ENCODE peak calls at places on chromosomes 5 and 9, in eight cellular contexts. B is mucosa of descending colon, R is ovary, I is right lobe of liver, F is AG04450, G is GM23248, M is left ventricle myocardium inferior, P is small intestine. H is an unnamed sample.
A peak's percentile ranks its signal among the peaks of the same experiment; 100 is the strongest.

GRCh38 chr9:126671381-126671831 is 57.7 kb downstream of the LMX1B start:
- DNase-seq in B (no peak), R (peak; percentile 34), I (peak; percentile 47), F (no peak), G (no peak), M (peak; percentile 50), P (no peak), H (no peak)

GRCh38 chr5:137114529-137114928 is 384.6 kb downstream of the SPOCK1 start:
- DNase-seq in B (no peak), R (no peak), I (no peak), F (no peak), G (peak; percentile 68), M (no peak), P (no peak), H (no peak)

GRCh38 chr5:37786855-37787254 is 53.0 kb downstream of the GDNF start:
- DNase-seq in B (no peak), R (no peak), I (no peak), F (no peak), G (peak; percentile 93), M (no peak), P (no peak), H (no peak)

GRCh38 chr5:150584561-150585335 is 55.7 kb upstream of the SYNPO start:
- DNase-seq in B (peak; percentile 71), R (no peak), I (no peak), F (no peak), G (no peak), M (no peak), P (no peak), H (peak; percentile 29)

GRCh38 chr9:133518193-133518592 is 6.6 kb downstream of the MYMK start:
- DNase-seq in B (no peak), R (no peak), I (no peak), F (no peak), G (no peak), M (no peak), P (no peak), H (no peak)

GRCh38 chr5:50749873-50750272 is 83.4 kb downstream of the PARP8 start:
- DNase-seq in B (no peak), R (no peak), I (no peak), F (no peak), G (no peak), M (no peak), P (no peak), H (no peak)

GRCh38 chr5:80083115-80083890 is 48.2 kb downstream of the THBS4 start:
- DNase-seq in B (peak; percentile 11), R (peak; percentile 53), I (no peak), F (peak; percentile 29), G (peak; percentile 94), M (no peak), P (peak; percentile 48), H (no peak)

GRCh38 chr5:138967806-138968448 is 92.8 kb upstream of the LRRTM2 start:
- DNase-seq in B (peak; percentile 94), R (no peak), I (no peak), F (no peak), G (peak; percentile 57), M (no peak), P (peak; percentile 95), H (no peak)

GRCh38 chr5:110751902-110752762 is 13.3 kb downstream of the SLC25A46 start:
- DNase-seq in B (no peak), R (no peak), I (no peak), F (peak; percentile 44), G (no peak), M (no peak), P (peak; percentile 20), H (no peak)

GRCh38 chr5:149940941-149941644 is 3.5 kb downstream of the PDE6A start:
- DNase-seq in B (no peak), R (no peak), I (no peak), F (no peak), G (no peak), M (no peak), P (no peak), H (no peak)

GRCh38 chr9:83537331-83538171 is 650 bp downstream of the FRMD3 start:
- DNase-seq in B (peak; percentile 9), R (no peak), I (no peak), F (no peak), G (peak; percentile 27), M (peak; percentile 26), P (no peak), H (no peak)

GRCh38 chr9:97741947-97742346 is 44.8 kb upstream of the XPA start:
- DNase-seq in B (no peak), R (no peak), I (no peak), F (no peak), G (no peak), M (no peak), P (no peak), H (no peak)
- H3K4me3 ChIP-seq in B (no peak overlapping the region), R (no peak overlapping the region), I (no peak overlapping the region), F (no peak overlapping the region), G (peak overlapping the region; percentile 47), M (peak overlapping the region; percentile 65), P (no peak overlapping the region), H (no peak overlapping the region)

DNA sequence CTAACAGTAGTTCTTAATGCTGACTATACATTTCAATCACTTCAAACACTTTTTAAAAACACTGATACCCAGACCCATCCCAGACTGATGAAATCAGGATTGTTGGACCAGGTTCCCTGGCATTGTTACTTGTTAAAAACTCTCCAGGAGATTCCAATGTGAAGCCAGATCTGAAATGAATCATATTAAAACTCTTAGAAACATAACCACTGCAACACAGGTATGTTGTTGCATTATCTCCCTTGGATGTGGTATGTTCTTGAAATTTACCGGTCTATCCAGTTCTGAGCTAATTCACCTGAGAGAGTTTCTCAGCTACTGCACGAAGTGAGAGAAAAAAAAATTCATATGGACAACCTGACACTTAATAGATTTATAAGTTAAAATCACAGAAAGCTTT is 21.8 kb downstream of the MEF2C start:
- DNase-seq in B (no peak), R (no peak), I (no peak), F (no peak), G (no peak), M (no peak), P (no peak), H (no peak)
- H3K9me3 ChIP-seq in B (peaks cover 5% of the 10 kb centered on the region), R (no peaks in the 10 kb centered on the region), I (no peaks in the 10 kb centered on the region), F (peaks cover 4% of the 10 kb centered on the region), G (no peaks in the 10 kb centered on the region), M (peaks cover 3% of the 10 kb centered on the region), P (no peaks in the 10 kb centered on the region), H (peaks cover 1% of the 10 kb centered on the region)

GRCh38 chr5:113292535-113292934 is 142.3 kb downstream of the TSSK1B start:
- DNase-seq in B (no peak), R (no peak), I (no peak), F (no peak), G (peak; percentile 23), M (no peak), P (no peak), H (no peak)
- H3K4me3 ChIP-seq in B (no peak overlapping the region), R (peak overlapping the region; percentile 81), I (peak overlapping the region; percentile 58), F (peak overlapping the region; percentile 89), G (peak overlapping the region; percentile 82), M (peak overlapping the region; percentile 89), P (no peak overlapping the region), H (no peak overlapping the region)

DNA sequence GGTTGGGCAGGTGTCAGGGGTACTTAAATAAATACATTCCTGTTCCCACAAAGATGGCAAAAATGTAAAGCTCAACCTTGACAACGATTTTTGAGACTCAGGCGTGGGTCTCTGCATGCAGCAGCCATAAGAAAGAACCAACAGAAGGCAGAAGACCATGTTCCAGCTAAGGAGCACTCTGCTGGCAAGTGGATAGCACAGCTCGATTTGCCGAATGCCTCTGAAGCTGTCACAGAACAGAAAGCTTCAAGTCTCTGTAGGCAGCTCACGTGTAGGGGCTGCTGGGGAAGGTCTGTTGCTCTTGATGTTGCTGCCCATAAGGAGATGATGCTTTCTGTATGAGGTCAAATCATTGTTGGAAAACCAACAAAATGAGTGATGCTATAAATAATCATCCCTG is 119.6 kb upstream of the GRIN3A start:
- DNase-seq in B (no peak), R (no peak), I (no peak), F (no peak), G (no peak), M (no peak), P (no peak), H (no peak)
- H3K9me3 ChIP-seq in B (no peaks in the 10 kb centered on the region), R (no peaks in the 10 kb centered on the region), I (no peaks in the 10 kb centered on the region), F (peaks cover 3% of the 10 kb centered on the region), G (no peaks in the 10 kb centered on the region), M (no peaks in the 10 kb centered on the region), P (no peaks in the 10 kb centered on the region), H (no peaks in the 10 kb centered on the region)

DNA sequence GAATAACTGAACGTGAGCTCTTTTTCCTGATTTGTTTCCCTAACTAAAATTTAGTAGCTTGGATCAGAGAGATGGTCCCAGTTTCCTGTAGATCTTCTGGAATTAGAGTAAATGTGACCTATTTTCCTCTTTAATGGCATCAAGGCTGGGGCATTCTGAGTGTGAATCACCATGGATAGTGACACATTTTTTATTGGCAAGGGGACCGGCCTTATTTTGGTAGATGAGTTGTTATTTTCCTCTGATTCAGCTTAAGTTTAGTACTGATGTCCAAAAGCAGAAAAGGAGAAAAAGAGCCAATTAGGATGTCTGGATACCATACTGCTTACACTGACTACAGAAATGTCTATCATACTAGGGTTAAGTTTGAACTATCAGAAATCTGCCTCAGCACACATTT is 68.1 kb downstream of the RNF38 start:
- DNase-seq in B (no peak), R (no peak), I (no peak), F (no peak), G (peak; percentile 79), M (no peak), P (no peak), H (no peak)
- H3K4me3 ChIP-seq in B (no peak overlapping the region), R (no peak overlapping the region), I (no peak overlapping the region), F (no peak overlapping the region), G (no peak overlapping the region), M (no peak overlapping the region), P (no peak overlapping the region), H (no peak overlapping the region)

DNA sequence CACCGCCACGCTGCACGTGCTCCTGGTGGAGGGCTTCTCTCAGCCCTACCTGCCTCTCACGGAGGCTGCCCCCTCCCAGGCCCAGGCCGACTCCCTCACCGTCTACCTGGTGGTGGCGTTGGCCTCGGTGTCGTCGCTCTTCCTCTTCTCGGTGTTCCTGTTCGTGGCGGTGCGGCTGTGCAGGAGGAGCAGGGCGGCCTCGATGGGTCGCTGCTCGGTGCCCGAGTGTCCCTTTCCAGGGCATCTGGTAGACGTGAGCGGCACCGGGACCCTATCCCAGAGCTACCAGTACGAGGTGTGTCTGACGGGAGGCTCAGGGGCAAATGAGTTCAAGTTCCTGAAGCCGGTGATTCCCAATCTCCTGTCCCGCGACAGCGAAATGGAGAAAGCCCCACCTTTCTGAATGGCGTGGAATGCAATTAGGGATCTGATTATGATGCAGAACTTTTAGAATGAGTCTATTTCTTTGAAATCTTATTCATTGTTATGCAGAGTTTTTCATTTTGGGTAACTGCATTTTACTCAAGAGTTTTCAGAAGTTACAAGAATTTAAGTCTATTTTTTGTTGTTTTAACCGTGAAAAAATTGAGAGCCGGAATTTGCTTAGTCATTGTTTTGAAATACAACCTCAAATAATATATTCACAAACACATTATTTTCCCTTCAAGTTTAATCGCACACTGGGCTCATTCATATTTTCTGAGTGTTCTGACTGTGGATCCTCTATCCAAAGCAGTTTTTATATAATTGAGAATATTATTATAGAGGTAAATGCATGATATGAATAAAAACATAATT is 8.5 kb upstream of the PCDHB15 start:
- DNase-seq in B (no peak), R (no peak), I (no peak), F (no peak), G (no peak), M (no peak), P (no peak), H (no peak)
- H3K9me3 ChIP-seq in B (peaks cover 98% of the 10 kb centered on the region), R (peaks cover 49% of the 10 kb centered on the region), I (no peaks in the 10 kb centered on the region), F (peaks cover 32% of the 10 kb centered on the region), G (no peaks in the 10 kb centered on the region), M (peaks cover 99% of the 10 kb centered on the region), P (peaks cover 2% of the 10 kb centered on the region), H (peaks cover 35% of the 10 kb centered on the region)

GRCh38 chr5:132679717-132680380 is 6.1 kb downstream of the IL4 start:
- DNase-seq in B (no peak), R (no peak), I (no peak), F (no peak), G (no peak), M (no peak), P (no peak), H (no peak)
- H3K4me3 ChIP-seq in B (no peak overlapping the region), R (no peak overlapping the region), I (no peak overlapping the region), F (no peak overlapping the region), G (no peak overlapping the region), M (no peak overlapping the region), P (no peak overlapping the region), H (no peak overlapping the region)

H was measured in aorta.